ENCODE peak calls at places on chromosome 5, in four cellular contexts. One of them, this sample, is unnamed.

GRCh38 chr5:35129921-35130485 is 82.3 kb upstream of the AGXT2 start:
- DNase-seq in HepG2: no peak
- DNase-seq in GM12878: peak; percentile 15
- DNase-seq in K562: no peak
- DNase-seq in this sample: no peak

GRCh38 chr5:176639981-176640380 is 7.3 kb upstream of the TSPAN17 start:
- DNase-seq in HepG2: no peak
- DNase-seq in GM12878: no peak
- DNase-seq in K562: no peak
- DNase-seq in this sample: no peak

GRCh38 chr5:34474573-34475021 is 181.5 kb upstream of the RAI14 start:
- DNase-seq in HepG2: peak; percentile 40
- DNase-seq in GM12878: no peak
- DNase-seq in K562: peak; percentile 69
- DNase-seq in this sample: no peak

GRCh38 chr5:82975812-82976211 is 101.4 kb downstream of the TMEM167A start:
- DNase-seq in HepG2: peak; percentile 37
- DNase-seq in GM12878: no peak
- DNase-seq in K562: no peak
- DNase-seq in this sample: no peak

GRCh38 chr5:18091758-18092157 is 457.5 kb downstream of the TAF11L14 start:
- DNase-seq in HepG2: no peak
- DNase-seq in GM12878: no peak
- DNase-seq in K562: no peak
- DNase-seq in this sample: no peak

GRCh38 chr5:33303696-33304095 is 137.1 kb upstream of the TARS1 start:
- DNase-seq in HepG2: peak; percentile 20
- DNase-seq in GM12878: no peak
- DNase-seq in K562: no peak
- DNase-seq in this sample: no peak

GRCh38 chr5:139282195-139282557 is 11.4 kb upstream of the MATR3 start:
- DNase-seq in HepG2: no peak
- DNase-seq in GM12878: no peak
- DNase-seq in K562: no peak
- DNase-seq in this sample: no peak

GRCh38 chr5:174532453-174533126 is 191.8 kb upstream of the MSX2 start:
- DNase-seq in HepG2: peak; percentile 21
- DNase-seq in GM12878: no peak
- DNase-seq in K562: peak; percentile 82
- DNase-seq in this sample: peak; percentile 80

GRCh38 chr5:163642904-163643303 is 137.5 kb downstream of the MAT2B start:
- DNase-seq in HepG2: no peak
- DNase-seq in GM12878: no peak
- DNase-seq in K562: no peak
- DNase-seq in this sample: no peak

GRCh38 chr5:92653730-92654461 is 927.1 kb downstream of the NR2F1-AS1 start:
- DNase-seq in HepG2: no peak
- DNase-seq in GM12878: no peak
- DNase-seq in K562: no peak
- DNase-seq in this sample: no peak

GRCh38 chr5:138874771-138875628 is at the start of gene LRRTM2:
- DNase-seq in HepG2: no peak
- DNase-seq in GM12878: no peak
- DNase-seq in K562: no peak
- DNase-seq in this sample: no peak

GRCh38 chr5:137143244-137143605 is 355.9 kb downstream of the SPOCK1 start:
- DNase-seq in HepG2: no peak
- DNase-seq in GM12878: no peak
- DNase-seq in K562: no peak
- DNase-seq in this sample: no peak

GRCh38 chr5:72837524-72838096 is 21.1 kb downstream of the TNPO1 start:
- DNase-seq in HepG2: no peak
- DNase-seq in GM12878: no peak
- DNase-seq in K562: no peak
- DNase-seq in this sample: no peak

GRCh38 chr5:56833325-56833724 is 18.0 kb downstream of the MAP3K1 start:
- DNase-seq in HepG2: no peak
- DNase-seq in GM12878: no peak
- DNase-seq in K562: no peak
- DNase-seq in this sample: no peak

GRCh38 chr5:14239404-14239803 is 96.3 kb downstream of the TRIO start:
- DNase-seq in HepG2: no peak
- DNase-seq in GM12878: no peak
- DNase-seq in K562: no peak
- DNase-seq in this sample: no peak

GRCh38 chr5:109486200-109486804 is 76.5 kb upstream of the PJA2 start:
- DNase-seq in HepG2: no peak
- DNase-seq in GM12878: no peak
- DNase-seq in K562: no peak
- DNase-seq in this sample: no peak

GRCh38 chr5:145975001-145975360 is 38.6 kb downstream of the SH3RF2 start:
- DNase-seq in HepG2: no peak
- DNase-seq in GM12878: no peak
- DNase-seq in K562: no peak
- DNase-seq in this sample: no peak

GRCh38 chr5:127587246-127587917 is 61.5 kb upstream of the CTXN3 start:
- DNase-seq in HepG2: no peak
- DNase-seq in GM12878: no peak
- DNase-seq in K562: no peak
- DNase-seq in this sample: no peak

GRCh38 chr5:30368064-30368463 is 825.4 kb upstream of the CDH6 start:
- DNase-seq in HepG2: no peak
- DNase-seq in GM12878: no peak
- DNase-seq in K562: no peak
- DNase-seq in this sample: no peak

GRCh38 chr5:135489466-135490244 is 37.5 kb upstream of the TIFAB start:
- DNase-seq in HepG2: peak; percentile 80
- DNase-seq in GM12878: no peak
- DNase-seq in K562: no peak
- DNase-seq in this sample: no peak

GRCh38 chr5:122713026-122713425 is 61.9 kb upstream of the SNX2 start:
- DNase-seq in HepG2: no peak
- DNase-seq in GM12878: no peak
- DNase-seq in K562: no peak
- DNase-seq in this sample: no peak

GRCh38 chr5:97192580-97193421 is 9.8 kb upstream of the RIOK2 start:
- DNase-seq in HepG2: no peak
- DNase-seq in GM12878: peak; percentile 63
- DNase-seq in K562: no peak
- DNase-seq in this sample: no peak

GRCh38 chr5:174082286-174082685 is 36.8 kb downstream of the NSG2 start:
- DNase-seq in HepG2: no peak
- DNase-seq in GM12878: no peak
- DNase-seq in K562: no peak
- DNase-seq in this sample: no peak

GRCh38 chr5:138968601-138969000 is 93.5 kb upstream of the LRRTM2 start:
- DNase-seq in HepG2: no peak
- DNase-seq in GM12878: no peak
- DNase-seq in K562: no peak
- DNase-seq in this sample: no peak

GRCh38 chr5:68041293-68041692 is 174.3 kb upstream of the PIK3R1 start:
- DNase-seq in HepG2: no peak
- DNase-seq in GM12878: peak; percentile 56
- DNase-seq in K562: no peak
- DNase-seq in this sample: no peak

GRCh38 chr5:9329125-9329524 is 216.8 kb downstream of the SEMA5A start:
- DNase-seq in HepG2: no peak
- DNase-seq in GM12878: no peak
- DNase-seq in K562: no peak
- DNase-seq in this sample: no peak

GRCh38 chr5:81350507-81350906 is 43.4 kb downstream of the ACOT12 start:
- DNase-seq in HepG2: no peak
- DNase-seq in GM12878: no peak
- DNase-seq in K562: no peak
- DNase-seq in this sample: no peak

GRCh38 chr5:107474724-107475489 is 195.8 kb downstream of the EFNA5 start:
- DNase-seq in HepG2: no peak
- DNase-seq in GM12878: peak; percentile 41
- DNase-seq in K562: no peak
- DNase-seq in this sample: no peak

GRCh38 chr5:322281-322941 is 897 bp downstream of the AHRR start:
- DNase-seq in HepG2: no peak
- DNase-seq in GM12878: no peak
- DNase-seq in K562: no peak
- DNase-seq in this sample: no peak

GRCh38 chr5:145243016-145243415 is 592.1 kb downstream of the PRELID2 start:
- DNase-seq in HepG2: no peak
- DNase-seq in GM12878: no peak
- DNase-seq in K562: no peak
- DNase-seq in this sample: no peak

GRCh38 chr5:136001531-136001930 is 27.3 kb upstream of the TGFBI start:
- DNase-seq in HepG2: no peak
- DNase-seq in GM12878: no peak
- DNase-seq in K562: no peak
- DNase-seq in this sample: no peak

GRCh38 chr5:142716963-142717362 is 31.1 kb upstream of the FGF1 start:
- DNase-seq in HepG2: peak; percentile 54
- DNase-seq in GM12878: no peak
- DNase-seq in K562: no peak
- DNase-seq in this sample: no peak

GRCh38 chr5:139915274-139915673 is 119.7 kb downstream of the PSD2 start:
- DNase-seq in HepG2: no peak
- DNase-seq in GM12878: no peak
- DNase-seq in K562: no peak
- DNase-seq in this sample: no peak

GRCh38 chr5:127296321-127296720 is 5.7 kb downstream of the MEGF10 start:
- DNase-seq in HepG2: no peak
- DNase-seq in GM12878: no peak
- DNase-seq in K562: no peak
- DNase-seq in this sample: no peak

GRCh38 chr5:58983496-58983895 is 400.6 kb downstream of the RAB3C start:
- DNase-seq in HepG2: no peak
- DNase-seq in GM12878: no peak
- DNase-seq in K562: no peak
- DNase-seq in this sample: no peak

GRCh38 chr5:58980890-58981289 is 398.0 kb downstream of the RAB3C start:
- DNase-seq in HepG2: no peak
- DNase-seq in GM12878: no peak
- DNase-seq in K562: no peak
- DNase-seq in this sample: no peak

GRCh38 chr5:58984009-58984525 is 401.2 kb downstream of the RAB3C start:
- DNase-seq in HepG2: no peak
- DNase-seq in GM12878: no peak
- DNase-seq in K562: no peak
- DNase-seq in this sample: no peak

GRCh38 chr5:58974601-58975000 is 391.7 kb downstream of the RAB3C start:
- DNase-seq in HepG2: no peak
- DNase-seq in GM12878: no peak
- DNase-seq in K562: no peak
- DNase-seq in this sample: no peak

GRCh38 chr5:58979090-58979489 is 396.2 kb downstream of the RAB3C start:
- DNase-seq in HepG2: no peak
- DNase-seq in GM12878: no peak
- DNase-seq in K562: no peak
- DNase-seq in this sample: no peak
- TF ChIP-seq HDAC2 in HepG2: no peak
- TF ChIP-seq HDAC2 in GM12878: no peak
- TF ChIP-seq HDAC2 in K562: no peak
- TF ChIP-seq HDAC2 in this sample: no peak

GRCh38 chr5:39157679-39158078 is 61.7 kb downstream of the FYB1 start:
- DNase-seq in HepG2: no peak
- DNase-seq in GM12878: no peak
- DNase-seq in K562: no peak
- DNase-seq in this sample: no peak

GRCh38 chr5:39158786-39159185 is 60.6 kb downstream of the FYB1 start:
- DNase-seq in HepG2: no peak
- DNase-seq in GM12878: no peak
- DNase-seq in K562: no peak
- DNase-seq in this sample: no peak

GRCh38 chr5:39159986-39160490 is 59.3 kb downstream of the FYB1 start:
- DNase-seq in HepG2: no peak
- DNase-seq in GM12878: no peak
- DNase-seq in K562: no peak
- DNase-seq in this sample: no peak

GRCh38 chr5:39156082-39156481 is 63.3 kb downstream of the FYB1 start:
- DNase-seq in HepG2: no peak
- DNase-seq in GM12878: no peak
- DNase-seq in K562: no peak
- DNase-seq in this sample: no peak

GRCh38 chr5:39158127-39158593 is 61.2 kb downstream of the FYB1 start:
- DNase-seq in HepG2: no peak
- DNase-seq in GM12878: no peak
- DNase-seq in K562: peak; percentile 40
- DNase-seq in this sample: no peak
- TF ChIP-seq BRCA1 in HepG2: no peak
- TF ChIP-seq BRCA1 in GM12878: no peak
- TF ChIP-seq BRCA1 in K562: no peak
- TF ChIP-seq BRCA1 in this sample: no peak

DNA sequence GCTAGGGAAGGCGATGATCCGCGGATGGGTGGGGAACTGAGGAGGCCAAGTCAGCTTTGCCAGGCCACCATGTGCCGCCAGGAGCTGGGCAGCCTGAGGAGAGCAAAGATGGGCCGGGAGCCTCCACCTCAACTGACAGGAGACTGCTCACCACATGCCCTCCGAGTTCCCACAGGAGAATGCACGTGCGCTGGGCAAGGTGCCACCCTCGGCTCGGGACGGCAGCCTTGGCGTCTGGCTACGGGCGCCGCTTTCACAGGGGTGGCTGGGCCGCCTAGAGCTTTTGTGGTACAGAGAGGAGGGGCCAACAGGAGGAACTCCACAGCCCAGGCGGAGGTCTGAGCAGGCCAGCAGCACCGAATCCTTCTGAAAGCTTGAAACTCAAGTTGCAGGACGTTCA is 5.3 kb upstream of the TBC1D9B start:
- DNase-seq in HepG2: no peak
- DNase-seq in GM12878: no peak
- DNase-seq in K562: no peak
- DNase-seq in this sample: no peak
- TF ChIP-seq HDAC2 in HepG2: no peak
- TF ChIP-seq HDAC2 in GM12878: no peak
- TF ChIP-seq HDAC2 in K562: no peak
- TF ChIP-seq HDAC2 in this sample: no peak

DNA sequence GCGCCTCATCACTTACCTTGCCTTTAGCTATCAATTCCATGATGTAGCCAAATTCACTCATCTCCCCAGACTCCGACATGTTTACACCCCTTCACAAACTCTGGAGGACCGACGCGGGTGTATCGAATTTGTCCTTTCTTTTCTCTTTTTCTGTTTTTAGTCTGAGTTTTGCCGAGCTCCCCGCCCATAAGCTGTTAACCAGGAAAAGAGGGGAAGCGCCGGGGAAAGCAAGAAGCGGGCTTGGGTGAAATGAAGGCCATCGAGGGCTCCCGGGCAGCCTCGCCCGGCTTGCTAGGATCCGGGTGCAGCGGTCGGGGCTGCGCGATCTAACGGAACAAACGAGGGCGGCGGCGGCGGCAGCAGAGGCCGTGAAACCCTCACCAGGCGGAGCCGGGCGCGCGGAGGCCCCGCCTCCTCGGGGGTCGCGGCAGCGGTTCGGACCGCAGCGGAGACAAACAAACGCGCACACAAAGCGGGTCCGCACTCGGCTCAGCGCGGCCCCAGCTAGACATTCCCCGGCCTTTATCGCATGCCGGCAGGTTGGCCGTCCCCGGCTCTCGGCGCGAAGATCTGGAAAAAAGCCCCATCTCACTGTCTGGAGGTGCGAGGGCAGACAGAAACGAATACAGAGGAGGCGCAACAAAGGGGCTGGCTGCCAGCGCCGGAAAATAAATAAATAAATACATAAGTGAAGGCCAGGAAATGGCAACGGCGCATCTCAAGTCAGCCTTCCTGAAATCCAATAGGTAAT is 10.4 kb upstream of the TRIM36 start:
- DNase-seq in HepG2: no peak
- DNase-seq in GM12878: no peak
- DNase-seq in K562: no peak
- DNase-seq in this sample: peak; percentile 80
- TF ChIP-seq BRCA1 in HepG2: no peak
- TF ChIP-seq BRCA1 in GM12878: no peak
- TF ChIP-seq BRCA1 in K562: no peak
- TF ChIP-seq BRCA1 in this sample: no peak